ENCODE peak calls at places on chromosomes 2 and 18, in nine cellular contexts. One of them, this sample, is unnamed.

GRCh38 chr2:207088839-207089238 is 76.9 kb downstream of the KLF7 start:
- DNase-seq in IMR-90: no peak
- DNase-seq in SJSA1: no peak
- DNase-seq in omental fat pad: no peak
- DNase-seq in NCI-H146: no peak
- DNase-seq in left ventricle myocardium inferior: no peak
- DNase-seq in T follicular helper cell: no peak
- DNase-seq in psoas muscle: no peak
- DNase-seq in RKO: no peak
- DNase-seq in this sample: no peak

GRCh38 chr18:7576685-7577084 is 9.6 kb downstream of the PTPRM start:
- DNase-seq in left ventricle myocardium inferior: no peak
- DNase-seq in IMR-90: peak; percentile 71
- DNase-seq in psoas muscle: no peak
- DNase-seq in RKO: no peak
- DNase-seq in SJSA1: no peak
- DNase-seq in omental fat pad: no peak
- DNase-seq in T follicular helper cell: no peak
- DNase-seq in NCI-H146: no peak
- DNase-seq in this sample: no peak

GRCh38 chr2:29113891-29114321 is 1.3 kb upstream of the CLIP4 start:
- DNase-seq in RKO: no peak
- DNase-seq in NCI-H146: no peak
- DNase-seq in SJSA1: peak; percentile 73
- DNase-seq in psoas muscle: peak; percentile 58
- DNase-seq in T follicular helper cell: no peak
- DNase-seq in omental fat pad: no peak
- DNase-seq in IMR-90: peak; percentile 73
- DNase-seq in left ventricle myocardium inferior: peak; percentile 42
- DNase-seq in this sample: no peak

GRCh38 chr2:240149943-240150784 is 9.7 kb upstream of the OTOS start:
- DNase-seq in RKO: no peak
- DNase-seq in T follicular helper cell: no peak
- DNase-seq in NCI-H146: peak; percentile 17
- DNase-seq in psoas muscle: peak; percentile 24
- DNase-seq in left ventricle myocardium inferior: no peak
- DNase-seq in omental fat pad: no peak
- DNase-seq in SJSA1: no peak
- DNase-seq in IMR-90: peak; percentile 22
- DNase-seq in this sample: peak; percentile 79

GRCh38 chr2:20617081-20617575 is 33.8 kb downstream of the HS1BP3 start:
- DNase-seq in SJSA1: no peak
- DNase-seq in NCI-H146: no peak
- DNase-seq in IMR-90: no peak
- DNase-seq in left ventricle myocardium inferior: peak; percentile 89
- DNase-seq in T follicular helper cell: no peak
- DNase-seq in RKO: no peak
- DNase-seq in psoas muscle: peak; percentile 79
- DNase-seq in omental fat pad: no peak
- DNase-seq in this sample: peak; percentile 22

GRCh38 chr18:48136544-48137353 is 206.3 kb upstream of the SMAD2 start:
- DNase-seq in T follicular helper cell: no peak
- DNase-seq in RKO: no peak
- DNase-seq in omental fat pad: no peak
- DNase-seq in left ventricle myocardium inferior: no peak
- DNase-seq in psoas muscle: no peak
- DNase-seq in SJSA1: no peak
- DNase-seq in IMR-90: no peak
- DNase-seq in NCI-H146: peak; percentile 45
- DNase-seq in this sample: no peak

GRCh38 chr2:185284696-185285095 is 453.9 kb upstream of the FSIP2 start:
- DNase-seq in left ventricle myocardium inferior: no peak
- DNase-seq in T follicular helper cell: no peak
- DNase-seq in RKO: no peak
- DNase-seq in IMR-90: no peak
- DNase-seq in SJSA1: no peak
- DNase-seq in NCI-H146: no peak
- DNase-seq in psoas muscle: no peak
- DNase-seq in omental fat pad: no peak
- DNase-seq in this sample: no peak

GRCh38 chr18:77461062-77461693 is 211.5 kb downstream of the GALR1 start:
- DNase-seq in T follicular helper cell: no peak
- DNase-seq in IMR-90: no peak
- DNase-seq in SJSA1: no peak
- DNase-seq in NCI-H146: no peak
- DNase-seq in left ventricle myocardium inferior: peak; percentile 24
- DNase-seq in omental fat pad: no peak
- DNase-seq in psoas muscle: no peak
- DNase-seq in RKO: no peak
- DNase-seq in this sample: no peak

GRCh38 chr2:126913881-126914495 is 15.3 kb downstream of the TEX51 start:
- DNase-seq in omental fat pad: no peak
- DNase-seq in psoas muscle: no peak
- DNase-seq in left ventricle myocardium inferior: no peak
- DNase-seq in NCI-H146: no peak
- DNase-seq in RKO: no peak
- DNase-seq in T follicular helper cell: no peak
- DNase-seq in IMR-90: no peak
- DNase-seq in SJSA1: no peak
- DNase-seq in this sample: no peak

GRCh38 chr2:96690306-96691021 is 47.9 kb downstream of the FER1L5 start:
- DNase-seq in SJSA1: no peak
- DNase-seq in T follicular helper cell: no peak
- DNase-seq in psoas muscle: no peak
- DNase-seq in omental fat pad: no peak
- DNase-seq in left ventricle myocardium inferior: no peak
- DNase-seq in NCI-H146: no peak
- DNase-seq in IMR-90: no peak
- DNase-seq in RKO: no peak
- DNase-seq in this sample: no peak

GRCh38 chr2:144950874-144951560 is 431.1 kb upstream of the ZEB2 start:
- DNase-seq in IMR-90: peak; percentile 88
- DNase-seq in NCI-H146: no peak
- DNase-seq in left ventricle myocardium inferior: no peak
- DNase-seq in psoas muscle: no peak
- DNase-seq in T follicular helper cell: no peak
- DNase-seq in RKO: no peak
- DNase-seq in omental fat pad: no peak
- DNase-seq in SJSA1: no peak
- DNase-seq in this sample: no peak

GRCh38 chr2:120014231-120014990 is 1.5 kb downstream of the EPB41L5 start:
- DNase-seq in left ventricle myocardium inferior: no peak
- DNase-seq in SJSA1: no peak
- DNase-seq in omental fat pad: no peak
- DNase-seq in psoas muscle: no peak
- DNase-seq in T follicular helper cell: no peak
- DNase-seq in IMR-90: no peak
- DNase-seq in NCI-H146: no peak
- DNase-seq in RKO: no peak
- DNase-seq in this sample: no peak

GRCh38 chr2:208269091-208269490 is 3.0 kb downstream of the PIKFYVE start:
- DNase-seq in omental fat pad: no peak
- DNase-seq in NCI-H146: no peak
- DNase-seq in T follicular helper cell: no peak
- DNase-seq in SJSA1: no peak
- DNase-seq in left ventricle myocardium inferior: no peak
- DNase-seq in RKO: no peak
- DNase-seq in psoas muscle: no peak
- DNase-seq in IMR-90: no peak
- DNase-seq in this sample: no peak